ENCODE peak calls at places on chromosomes 3 and 15, in seven cellular contexts. H, B, J, Y, W, M and R are unnamed samples.

GRCh38 chr15:92343869-92344643 is 49.6 kb upstream of the ST8SIA2 start:
- DNase-seq in J (no peak), W (no peak), B (peak; percentile 23), Y (no peak), M (no peak), H (no peak), R (no peak)

GRCh38 chr3:10945683-10946287 is 46.8 kb upstream of the SLC6A1 start:
- DNase-seq in W (peak; percentile 79), B (peak; percentile 64), H (peak; percentile 86), M (peak; percentile 49), Y (peak; percentile 59), J (no peak), R (peak; percentile 85)

GRCh38 chr3:150635526-150635925 is 32.4 kb downstream of the SELENOT start:
- DNase-seq in J (no peak), Y (no peak), M (no peak), W (peak; percentile 16), B (no peak), H (no peak), R (no peak)

GRCh38 chr3:79002465-79003372 is 765.1 kb downstream of the ROBO1 start:
- DNase-seq in B (no peak), Y (no peak), W (no peak), M (no peak), J (no peak), H (no peak), R (no peak)

GRCh38 chr3:65576942-65577341 is 461.8 kb downstream of the MAGI1 start:
- DNase-seq in M (no peak), Y (peak; percentile 53), J (no peak), W (no peak), B (no peak), H (no peak), R (no peak)

GRCh38 chr3:123143669-123144411 is 57.9 kb upstream of the SEC22A start:
- DNase-seq in H (no peak), B (peak; percentile 38), Y (peak; percentile 35), J (no peak), M (no peak), W (no peak), R (peak; percentile 12)

GRCh38 chr3:14358426-14359211 is 43.8 kb upstream of the SLC6A6 start:
- DNase-seq in M (peak; percentile 86), H (no peak), J (no peak), W (no peak), B (no peak), Y (peak; percentile 58), R (peak; percentile 68)

GRCh38 chr3:31421280-31422048 is 111.3 kb upstream of the STT3B start:
- DNase-seq in H (no peak), Y (no peak), W (no peak), B (no peak), J (no peak), M (no peak), R (no peak)

GRCh38 chr3:82342521-82342920 is 581.1 kb upstream of the GBE1 start:
- DNase-seq in Y (no peak), B (no peak), M (no peak), J (no peak), H (no peak), W (no peak), R (no peak)

GRCh38 chr3:46368569-46368968 is 2.2 kb upstream of the CCR5 start:
- DNase-seq in W (peak; percentile 33), Y (no peak), H (no peak), J (peak; percentile 31), M (peak; percentile 51), B (peak; percentile 43), R (no peak)

GRCh38 chr15:76393614-76394013 is 57.0 kb downstream of the ISL2 start:
- DNase-seq in W (no peak), J (no peak), B (no peak), Y (no peak), H (no peak), M (no peak), R (peak; percentile 80)

GRCh38 chr3:41144631-41145030 is 54.7 kb upstream of the CTNNB1 start:
- DNase-seq in B (no peak), J (no peak), H (no peak), M (no peak), W (no peak), Y (no peak), R (no peak)

GRCh38 chr3:159988617-159989251 is at the start of gene IL12A:
- DNase-seq in H (peak; percentile 95), Y (peak; percentile 80), M (peak; percentile 85), J (peak; percentile 21), B (peak; percentile 57), W (peak; percentile 76), R (peak; percentile 47)

GRCh38 chr15:35871812-35872211 is 325.8 kb upstream of the DPH6 start:
- DNase-seq in M (no peak), W (no peak), J (no peak), H (no peak), B (no peak), Y (no peak), R (no peak)

GRCh38 chr15:99632521-99632920 is 66.7 kb downstream of the MEF2A start:
- DNase-seq in B (no peak), M (no peak), H (no peak), Y (no peak), W (no peak), J (no peak), R (no peak)

GRCh38 chr3:99972380-99973104 is 141.8 kb downstream of the FILIP1L start:
- DNase-seq in J (no peak), W (no peak), B (no peak), H (no peak), Y (no peak), M (no peak), R (peak; percentile 71)

GRCh38 chr15:39953521-39953920 is 19.6 kb downstream of the EIF2AK4 start:
- DNase-seq in Y (no peak), H (no peak), J (no peak), W (no peak), B (no peak), M (no peak), R (no peak)
- H3K36me3 ChIP-seq in Y (peaks cover 58% of the 10 kb centered on the region), H (peaks cover 3% of the 10 kb centered on the region), J (peaks cover 98% of the 10 kb centered on the region), W (peaks cover 69% of the 10 kb centered on the region), B (peaks cover 63% of the 10 kb centered on the region), M (peaks cover 98% of the 10 kb centered on the region), R (peaks cover 22% of the 10 kb centered on the region)

DNA sequence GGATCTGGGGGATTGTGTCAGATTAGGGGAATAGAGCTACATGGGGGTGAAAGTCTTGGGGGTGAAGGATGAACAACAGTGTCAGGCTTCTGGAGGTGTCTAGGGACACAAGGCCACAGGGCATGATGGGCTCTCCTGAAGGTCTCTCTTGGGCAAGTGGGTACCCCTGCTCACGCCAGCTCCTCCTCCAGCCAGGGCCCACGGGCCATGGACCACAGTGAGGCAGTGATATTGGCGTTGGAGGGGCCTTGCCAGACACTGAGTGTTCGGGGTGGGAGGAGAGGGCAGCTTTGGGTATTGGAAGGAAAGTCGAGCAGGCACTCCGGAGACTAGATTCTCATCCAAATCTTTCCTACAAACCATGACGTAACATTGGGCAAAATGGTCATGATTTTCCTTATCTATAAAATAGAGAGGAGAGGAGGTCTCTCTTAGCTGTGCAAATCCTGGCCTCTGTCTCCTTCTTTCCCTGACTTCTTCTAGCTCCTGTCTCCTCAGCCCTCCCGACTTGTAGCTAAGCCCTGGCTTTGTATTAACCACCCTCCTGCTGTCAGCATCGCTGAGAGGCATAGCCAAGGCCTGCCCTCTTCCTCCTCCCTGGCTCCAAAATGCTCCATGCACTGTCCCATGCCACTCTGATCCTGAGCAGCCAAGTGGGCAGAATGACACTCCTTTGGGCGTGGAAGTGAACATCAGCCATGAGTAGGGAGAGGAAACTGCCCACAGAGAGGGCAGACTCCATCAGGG is 24.0 kb upstream of the SRP14 start:
- DNase-seq in M (no peak), J (no peak), W (no peak), H (no peak), Y (no peak), B (no peak), R (no peak)
- H3K4me1 ChIP-seq in M (peaks cover 18% of the 10 kb centered on the region), J (peaks cover 4% of the 10 kb centered on the region), W (no peaks in the 10 kb centered on the region), H (no peaks in the 10 kb centered on the region), Y (peaks cover 32% of the 10 kb centered on the region), B (peaks cover 9% of the 10 kb centered on the region), R (peaks cover 21% of the 10 kb centered on the region)

GRCh38 chr3:152496716-152497115 is 228.0 kb downstream of the MBNL1 start:
- DNase-seq in W (no peak), J (no peak), H (no peak), M (no peak), Y (no peak), B (no peak), R (no peak)
- H3K4me3 ChIP-seq in W (no peak overlapping the region), J (no peak overlapping the region), H (no peak overlapping the region), M (no peak overlapping the region), Y (no peak overlapping the region), B (no peak overlapping the region), R (no peak overlapping the region)

GRCh38 chr15:59644757-59645156 is 12.6 kb downstream of the GTF2A2 start:
- DNase-seq in B (no peak), W (no peak), M (no peak), H (no peak), Y (peak; percentile 36), J (no peak), R (no peak)
- H3K36me3 ChIP-seq in B (peaks cover 23% of the 10 kb centered on the region), W (peaks cover 72% of the 10 kb centered on the region), M (peaks cover 84% of the 10 kb centered on the region), H (peaks cover 3% of the 10 kb centered on the region), Y (peaks cover 23% of the 10 kb centered on the region), J (peaks cover 82% of the 10 kb centered on the region), R (peaks cover 56% of the 10 kb centered on the region)

GRCh38 chr15:38647683-38648082 is 83.1 kb upstream of the RASGRP1 start:
- DNase-seq in H (no peak), W (no peak), B (no peak), M (no peak), J (no peak), Y (peak; percentile 51), R (no peak)

GRCh38 chr15:38642689-38643270 is 78.2 kb upstream of the RASGRP1 start:
- DNase-seq in J (no peak), H (no peak), B (no peak), W (no peak), M (no peak), Y (no peak), R (no peak)

GRCh38 chr15:38650384-38650783 is 85.8 kb upstream of the RASGRP1 start:
- DNase-seq in J (no peak), H (no peak), M (no peak), B (no peak), W (no peak), Y (no peak), R (no peak)

GRCh38 chr15:38648116-38648843 is 83.7 kb upstream of the RASGRP1 start:
- DNase-seq in H (no peak), W (no peak), B (no peak), Y (no peak), M (no peak), J (no peak), R (peak; percentile 19)

DNA sequence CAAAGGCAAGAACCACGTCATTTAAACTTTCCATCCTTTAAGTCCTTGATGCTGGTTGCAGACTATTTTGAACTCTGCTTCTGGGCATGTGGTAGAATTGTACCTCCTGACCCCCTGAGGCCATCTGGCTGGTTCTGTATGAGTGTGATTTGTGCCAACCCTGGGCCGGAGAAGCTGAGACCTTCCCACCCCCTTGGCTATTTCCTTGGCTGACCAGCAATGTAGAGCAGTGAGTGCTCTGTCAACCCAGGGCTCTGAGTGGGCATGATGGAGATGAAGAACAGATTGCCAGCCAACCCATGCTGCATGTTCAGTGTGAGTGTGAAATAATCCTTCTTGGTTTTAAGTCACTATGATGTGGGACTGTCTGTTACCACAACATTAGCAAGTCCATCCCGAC is 82.1 kb upstream of the RASGRP1 start:
- DNase-seq in Y (no peak), W (no peak), B (no peak), M (no peak), J (no peak), H (no peak), R (no peak)
- H3K4me1 ChIP-seq in Y (no peaks in the 10 kb centered on the region), W (no peaks in the 10 kb centered on the region), B (no peaks in the 10 kb centered on the region), M (no peaks in the 10 kb centered on the region), J (peaks cover 12% of the 10 kb centered on the region), H (no peaks in the 10 kb centered on the region), R (peaks cover 2% of the 10 kb centered on the region)